ENCODE peak calls at places on chromosomes 7 and 10, in eight cellular contexts. Y, T, M, V, U, G, C and K are unnamed samples.

GRCh38 chr7:107035446-107035845 is 9.1 kb upstream of the PRKAR2B start:
- DNase-seq in Y (no peak), T (no peak), M (peak; percentile 25), V (no peak), U (no peak), G (peak; percentile 27), C (no peak), K (no peak)

GRCh38 chr10:125155101-125155500 is 5.3 kb downstream of the CTBP2 start:
- DNase-seq in Y (no peak), T (no peak), M (no peak), V (no peak), U (no peak), G (no peak), C (no peak), K (no peak)

GRCh38 chr10:132133449-132134291 is 53.1 kb upstream of the DPYSL4 start:
- DNase-seq in Y (no peak), T (no peak), M (no peak), V (no peak), U (no peak), G (peak; percentile 64), C (no peak), K (peak; percentile 29)

GRCh38 chr7:70788276-70788675 is 343.7 kb upstream of the GALNT17 start:
- DNase-seq in Y (no peak), T (no peak), M (no peak), V (no peak), U (no peak), G (peak; percentile 59), C (no peak), K (no peak)

GRCh38 chr7:151311294-151311864 is 30.2 kb upstream of the NUB1 start:
- DNase-seq in Y (no peak), T (peak; percentile 10), M (no peak), V (peak; percentile 46), U (no peak), G (no peak), C (no peak), K (no peak)

GRCh38 chr10:15037691-15038090 is 6.1 kb upstream of the OLAH start:
- DNase-seq in Y (no peak), T (no peak), M (no peak), V (no peak), U (no peak), G (no peak), C (no peak), K (no peak)

GRCh38 chr7:566100-566499 is 46.5 kb upstream of the PDGFA start:
- DNase-seq in Y (no peak), T (no peak), M (no peak), V (no peak), U (no peak), G (no peak), C (no peak), K (no peak)

GRCh38 chr7:134905375-134905774 is 80.9 kb upstream of the AGBL3 start:
- DNase-seq in Y (peak; percentile 77), T (peak; percentile 70), M (peak; percentile 77), V (no peak), U (no peak), G (no peak), C (peak; percentile 39), K (no peak)

GRCh38 chr7:12053561-12053960 is 157.5 kb upstream of the TMEM106B start:
- DNase-seq in Y (no peak), T (no peak), M (no peak), V (no peak), U (no peak), G (no peak), C (no peak), K (no peak)

GRCh38 chr10:93386496-93387369 is 95.4 kb downstream of the MYOF start:
- DNase-seq in Y (no peak), T (peak; percentile 21), M (no peak), V (no peak), U (no peak), G (no peak), C (no peak), K (no peak)

GRCh38 chr7:32905175-32905662 is 13.7 kb upstream of the KBTBD2 start:
- DNase-seq in Y (peak; percentile 54), T (peak; percentile 33), M (peak; percentile 47), V (no peak), U (peak; percentile 42), G (peak; percentile 83), C (peak; percentile 27), K (peak; percentile 63)

GRCh38 chr10:119849031-119849789 is 23.4 kb downstream of the MCMBP start:
- DNase-seq in Y (no peak), T (no peak), M (no peak), V (no peak), U (no peak), G (no peak), C (no peak), K (no peak)

DNA sequence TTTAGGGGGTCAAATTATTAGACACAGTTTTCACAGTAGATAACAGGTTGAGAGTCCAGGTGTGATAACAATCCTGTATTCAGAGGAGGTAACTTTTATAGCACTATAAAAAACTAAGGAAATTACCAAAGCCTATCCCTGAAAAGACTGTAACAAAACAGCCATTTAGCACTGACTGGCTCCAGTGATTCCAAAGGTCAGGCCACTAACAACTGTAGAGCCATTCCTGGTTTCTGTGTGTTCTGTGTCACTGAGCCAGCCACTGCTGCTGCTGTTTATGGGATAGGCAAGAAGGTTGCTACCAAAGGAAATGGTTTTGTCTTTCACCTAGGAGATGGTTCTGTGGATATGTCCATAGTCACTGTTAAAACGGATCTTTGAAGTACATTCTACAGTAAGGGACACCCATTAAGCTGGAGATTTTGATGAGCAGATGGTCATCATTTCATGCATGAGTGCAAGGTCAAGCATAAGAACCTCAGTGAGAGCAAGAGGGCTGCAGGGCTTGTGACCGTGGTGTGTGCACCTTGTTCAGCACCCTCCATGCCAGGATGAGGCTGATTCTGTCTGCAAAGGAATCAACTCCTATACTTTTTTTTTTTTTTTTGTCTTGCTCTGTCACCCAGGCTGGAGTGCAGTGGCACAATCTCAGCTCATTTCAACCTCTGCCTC is 17.5 kb downstream of the PDSS1 start:
- DNase-seq in Y (no peak), T (no peak), M (no peak), V (peak; percentile 19), U (no peak), G (no peak), C (peak; percentile 80), K (no peak)
- H3K27ac ChIP-seq in Y (no peak overlapping the region), T (no peak overlapping the region), M (no peak overlapping the region), V (peak overlapping the region; percentile 45), U (no peak overlapping the region), G (no peak overlapping the region), C (peak overlapping the region; percentile 79), K (no peak overlapping the region)

DNA sequence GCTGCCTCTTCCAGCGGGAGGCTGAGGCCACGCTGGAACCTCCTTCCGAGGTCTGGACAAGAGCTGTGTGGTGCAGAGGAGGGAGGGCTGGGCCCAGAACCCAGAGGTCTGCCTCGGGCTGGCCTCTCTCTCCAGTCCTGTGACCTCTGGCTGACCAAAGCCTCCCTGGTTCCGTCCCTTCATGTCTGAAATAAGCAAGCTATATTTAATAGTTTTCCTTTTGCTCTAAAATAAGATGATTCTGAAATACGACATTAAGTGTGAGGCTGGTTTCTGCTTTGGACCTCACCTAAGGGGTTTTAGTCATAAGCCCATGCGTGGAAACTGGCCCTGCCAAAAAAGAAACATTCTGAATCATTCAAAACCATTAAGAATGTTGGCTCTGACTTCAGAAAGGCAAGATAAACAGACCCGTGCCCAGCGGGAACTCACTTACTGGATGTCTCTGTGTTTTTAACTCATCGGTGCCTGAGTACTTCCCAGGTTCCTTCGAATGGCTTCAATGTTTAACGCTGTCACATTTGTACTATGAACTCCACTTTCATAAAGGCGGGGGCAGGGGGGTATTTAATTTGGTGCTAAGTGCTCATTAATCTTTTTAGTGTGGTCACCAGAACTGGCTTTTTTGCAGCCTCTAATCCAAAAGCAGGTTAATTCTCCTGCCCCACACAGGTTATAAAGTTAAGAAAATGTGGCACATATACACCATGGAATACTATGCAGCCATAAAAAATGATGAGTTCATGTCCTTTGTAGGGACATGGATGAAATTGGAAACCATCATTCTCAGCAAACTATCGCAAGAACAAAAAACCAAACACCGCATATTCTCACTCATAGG is 157.5 kb upstream of the KLF14 start:
- DNase-seq in Y (peak; percentile 38), T (no peak), M (peak; percentile 78), V (no peak), U (peak; percentile 88), G (no peak), C (no peak), K (peak; percentile 65)
- H3K36me3 ChIP-seq in Y (peaks cover 47% of the 10 kb centered on the region), T (peaks cover 42% of the 10 kb centered on the region), M (no peaks in the 10 kb centered on the region), V (no peaks in the 10 kb centered on the region), U (peaks cover 45% of the 10 kb centered on the region), G (peaks cover 52% of the 10 kb centered on the region), C (no peaks in the 10 kb centered on the region), K (peaks cover 54% of the 10 kb centered on the region)

GRCh38 chr10:69568472-69569143 is 4.6 kb downstream of the NEUROG3 start:
- DNase-seq in Y (no peak), T (no peak), M (no peak), V (no peak), U (no peak), G (peak; percentile 41), C (no peak), K (no peak)
- H3K27ac ChIP-seq in Y (no peak overlapping the region), T (no peak overlapping the region), M (no peak overlapping the region), V (no peak overlapping the region), U (no peak overlapping the region), G (no peak overlapping the region), C (no peak overlapping the region), K (no peak overlapping the region)

GRCh38 chr10:105056413-105056812 is 415.3 kb downstream of the SORCS3 start:
- DNase-seq in Y (no peak), T (no peak), M (no peak), V (no peak), U (no peak), G (no peak), C (no peak), K (no peak)
- H3K36me3 ChIP-seq in Y (no peaks in the 10 kb centered on the region), T (no peaks in the 10 kb centered on the region), M (no peaks in the 10 kb centered on the region), V (no peaks in the 10 kb centered on the region), U (no peaks in the 10 kb centered on the region), G (no peaks in the 10 kb centered on the region), C (no peaks in the 10 kb centered on the region), K (no peaks in the 10 kb centered on the region)

DNA sequence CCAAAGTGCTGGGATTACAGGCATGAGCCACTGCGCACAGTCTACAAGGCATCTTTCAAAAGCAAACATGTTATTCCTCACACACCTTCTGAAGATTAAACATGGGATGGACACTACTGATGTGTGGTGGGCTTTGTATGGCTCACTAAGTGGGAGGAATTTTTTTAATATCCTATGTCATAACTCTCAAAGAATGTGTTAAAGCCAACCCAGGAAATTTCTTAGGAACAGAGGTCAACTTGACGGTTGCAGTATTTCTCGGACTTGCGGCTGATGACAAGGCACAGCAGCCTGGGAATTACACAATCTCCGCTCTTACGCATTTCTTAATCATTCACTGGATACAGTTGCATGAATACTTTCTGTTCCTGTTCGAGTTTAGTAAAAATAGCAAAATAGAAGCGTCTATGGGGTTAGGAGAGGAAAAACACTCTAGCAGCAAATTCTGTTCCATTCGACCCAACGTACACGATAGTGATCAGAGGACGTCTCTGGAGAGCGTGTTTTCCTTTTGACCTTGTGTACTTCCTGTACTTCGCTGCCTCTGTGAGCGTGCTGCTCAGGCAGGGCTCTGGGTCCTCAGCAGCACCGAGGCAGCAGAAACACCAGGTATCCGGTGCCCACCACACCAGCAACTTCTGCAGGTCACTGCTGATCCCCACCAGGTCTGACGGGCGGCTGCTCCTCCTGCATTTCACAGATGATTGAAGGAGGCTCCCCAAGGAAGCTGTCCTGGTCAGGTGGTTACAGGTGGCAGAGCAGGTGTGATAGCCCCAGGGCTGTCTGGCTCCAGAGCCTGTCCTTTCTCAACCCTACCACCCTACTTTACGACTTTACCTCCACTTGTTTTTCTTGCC is 26.4 kb upstream of the SRGN start:
- DNase-seq in Y (peak; percentile 76), T (peak; percentile 66), M (peak; percentile 73), V (no peak), U (no peak), G (peak; percentile 21), C (peak; percentile 61), K (no peak)
- H3K27ac ChIP-seq in Y (peak overlapping the region; percentile 88), T (peak overlapping the region; percentile 89), M (peak overlapping the region; percentile 85), V (no peak overlapping the region), U (no peak overlapping the region), G (peak overlapping the region; percentile 44), C (peak overlapping the region; percentile 84), K (peak overlapping the region; percentile 99)